ENCODE peak calls at places on chromosomes 2 and 18, in four cellular contexts. Z, J, U and A are unnamed samples.

GRCh38 chr2:43455735-43456642 is 139.8 kb downstream of the THADA start:
- DNase-seq in Z (peak; percentile 91), J (peak; percentile 35), U (no peak), A (no peak)

GRCh38 chr2:190214434-190215194 is 105.0 kb downstream of the HIBCH start:
- DNase-seq in Z (no peak), J (no peak), U (no peak), A (no peak)

GRCh38 chr18:11747731-11748130 is 58.7 kb downstream of the GNAL start:
- DNase-seq in Z (no peak), J (no peak), U (no peak), A (no peak)

GRCh38 chr2:26400723-26401122 is 997 bp upstream of the DRC1 start:
- DNase-seq in Z (no peak), J (no peak), U (no peak), A (no peak)

GRCh38 chr2:70632388-70632787 is 78.8 kb upstream of the TGFA start:
- DNase-seq in Z (no peak), J (no peak), U (no peak), A (no peak)

GRCh38 chr2:99701503-99701902 is 211.7 kb upstream of the REV1 start:
- DNase-seq in Z (no peak), J (no peak), U (no peak), A (no peak)

GRCh38 chr2:178177066-178177679 is 17.1 kb upstream of the OSBPL6 start:
- DNase-seq in Z (no peak), J (no peak), U (no peak), A (no peak)

GRCh38 chr2:108927936-108928659 is 60.9 kb downstream of the EDAR start:
- DNase-seq in Z (peak; percentile 51), J (no peak), U (peak; percentile 57), A (peak; percentile 69)

GRCh38 chr2:65529419-65529818 is 97.0 kb upstream of the SPRED2 start:
- DNase-seq in Z (no peak), J (no peak), U (no peak), A (no peak)

GRCh38 chr2:198957183-198957582 is 500.6 kb downstream of the SATB2 start:
- DNase-seq in Z (no peak), J (no peak), U (no peak), A (no peak)

GRCh38 chr2:119836455-119837142 is 76.9 kb downstream of the PTPN4 start:
- DNase-seq in Z (no peak), J (no peak), U (no peak), A (no peak)

GRCh38 chr2:239295377-239296019 is 105.3 kb downstream of the HDAC4 start:
- DNase-seq in Z (no peak), J (no peak), U (no peak), A (no peak)

GRCh38 chr2:8289111-8289510 is 392.7 kb upstream of the ID2 start:
- DNase-seq in Z (no peak), J (no peak), U (no peak), A (no peak)

GRCh38 chr2:207621640-207622039 is 3.6 kb downstream of the METTL21A start:
- DNase-seq in Z (no peak), J (no peak), U (no peak), A (no peak)

GRCh38 chr2:206693399-206694137 is 24.6 kb downstream of the DYTN start:
- DNase-seq in Z (peak; percentile 65), J (peak; percentile 24), U (peak; percentile 25), A (peak; percentile 61)

GRCh38 chr2:121723316-121723715 is 13.4 kb downstream of the NIFK start:
- DNase-seq in Z (no peak), J (no peak), U (no peak), A (no peak)

GRCh38 chr2:59301466-59302402 is 1060.6 kb upstream of the FANCL start:
- DNase-seq in Z (peak; percentile 67), J (no peak), U (peak; percentile 26), A (peak; percentile 71)

GRCh38 chr2:37189452-37190153 is 1.1 kb upstream of the SULT6B1 start:
- DNase-seq in Z (peak; percentile 90), J (no peak), U (peak; percentile 31), A (no peak)

GRCh38 chr2:239825705-239825979 is 199.5 kb downstream of the NDUFA10 start:
- DNase-seq in Z (no peak), J (no peak), U (no peak), A (no peak)

GRCh38 chr18:75638597-75639467 is 211.3 kb upstream of the SMIM21 start:
- DNase-seq in Z (no peak), J (no peak), U (no peak), A (no peak)

GRCh38 chr2:102050854-102051391 is 59.2 kb downstream of the IL1R2 start:
- DNase-seq in Z (peak; percentile 33), J (no peak), U (peak; percentile 81), A (no peak)

GRCh38 chr2:183903026-183903425 is 695.3 kb upstream of the ZNF804A start:
- DNase-seq in Z (no peak), J (no peak), U (no peak), A (no peak)

GRCh38 chr2:144052103-144052502 is 467.8 kb downstream of the ZEB2 start:
- DNase-seq in Z (no peak), J (no peak), U (no peak), A (no peak)

GRCh38 chr18:11842562-11842961 is 8.7 kb upstream of the CHMP1B start:
- DNase-seq in Z (no peak), J (no peak), U (no peak), A (no peak)

GRCh38 chr18:78069784-78070664 is 820.4 kb downstream of the GALR1 start:
- DNase-seq in Z (no peak), J (no peak), U (no peak), A (no peak)

GRCh38 chr2:234496442-234496834 is 443 bp downstream of the ARL4C start:
- DNase-seq in Z (no peak), J (no peak), U (no peak), A (peak; percentile 35)

GRCh38 chr2:29847901-29848300 is 73.5 kb downstream of the ALK start:
- DNase-seq in Z (no peak), J (no peak), U (no peak), A (no peak)

GRCh38 chr2:28393115-28393836 is 618 bp downstream of the FOSL2 start:
- DNase-seq in Z (no peak), J (no peak), U (peak; percentile 60), A (peak; percentile 28)
- TF ChIP-seq FOXK2 in Z (no peak), J (no peak), U (no peak), A (no peak)

GRCh38 chr2:212713681-212714080 is 175.1 kb upstream of the ERBB4 start:
- DNase-seq in Z (no peak), J (no peak), U (no peak), A (no peak)
- TF ChIP-seq FOXK2 in Z (no peak), J (no peak), U (no peak), A (no peak)

GRCh38 chr2:241808701-241809382 is at the start of gene NEU4:
- DNase-seq in Z (peak; percentile 87), J (no peak), U (no peak), A (no peak)
- TF ChIP-seq FOXK2 in Z (no peak), J (no peak), U (no peak), A (no peak)

GRCh38 chr2:131417886-131418285 is 53.9 kb upstream of the RAB6D start:
- DNase-seq in Z (no peak), J (no peak), U (no peak), A (no peak)

GRCh38 chr2:131410173-131410572 is 46.2 kb upstream of the RAB6D start:
- DNase-seq in Z (no peak), J (no peak), U (no peak), A (no peak)

GRCh38 chr2:131418625-131419024 is 54.7 kb upstream of the RAB6D start:
- DNase-seq in Z (no peak), J (no peak), U (no peak), A (no peak)

GRCh38 chr2:131413148-131413747 is 49.3 kb upstream of the RAB6D start:
- DNase-seq in Z (peak; percentile 61), J (peak; percentile 15), U (peak; percentile 47), A (peak; percentile 56)

GRCh38 chr2:131413785-131414184 is 49.8 kb upstream of the RAB6D start:
- DNase-seq in Z (no peak), J (no peak), U (peak; percentile 12), A (no peak)
- TF ChIP-seq FOXK2 in Z (no peak), J (no peak), U (no peak), A (no peak)

GRCh38 chr18:59300676-59301285 is 17.7 kb downstream of the CPLX4 start:
- DNase-seq in Z (no peak), J (no peak), U (no peak), A (no peak)
- TF ChIP-seq FOXK2 in Z (no peak), J (no peak), U (no peak), A (no peak)